ENCODE peak calls at places on chromosome 11, in six cellular contexts. A is A549, S is gastrocnemius medialis, E is OCI-LY7, T is tibial nerve, Z is cardiac muscle cell. V is an unnamed sample. For H3K4me1, the result is how much of the 10 kb centered on the place peaks cover.

GRCh38 chr11:59102259-59102765 is 4.7 kb upstream of the FAM111B start:
- DNase-seq in A (peak), S (no peak), E (peak), T (peak), Z (peak), V (no peak)

GRCh38 chr11:100759856-100760255 is 72.8 kb downstream of the ARHGAP42 start:
- DNase-seq in A (no peak), S (no peak), E (no peak), T (no peak), Z (no peak), V (no peak)

GRCh38 chr11:126359431-126360048 is 4.1 kb downstream of the ST3GAL4 start:
- DNase-seq in A (no peak), S (peak), E (no peak), T (peak), Z (peak), V (no peak)

GRCh38 chr11:67486481-67487195 is 3.8 kb downstream of the AIP start:
- DNase-seq in A (no peak), S (no peak), E (no peak), T (no peak), Z (no peak), V (no peak)

GRCh38 chr11:114232400-114233070 is 63.7 kb upstream of the NNMT start:
- DNase-seq in A (no peak), S (no peak), E (no peak), T (no peak), Z (no peak), V (no peak)

GRCh38 chr11:8813658-8814057 is 97.3 kb upstream of the AKIP1 start:
- DNase-seq in A (peak), S (peak), E (peak), T (peak), Z (peak), V (peak)

GRCh38 chr11:101129203-101129943 is at the start of gene PGR:
- DNase-seq in A (no peak), S (no peak), E (no peak), T (peak), Z (no peak), V (peak)

GRCh38 chr11:76203131-76203925 is 3.0 kb downstream of the WNT11 start:
- DNase-seq in A (no peak), S (no peak), E (no peak), T (no peak), Z (no peak), V (no peak)

GRCh38 chr11:71391786-71392185 is 56.4 kb downstream of the DHCR7 start:
- DNase-seq in A (no peak), S (no peak), E (no peak), T (no peak), Z (no peak), V (no peak)

GRCh38 chr11:110429614-110430266 is at the start of gene FDX1:
- DNase-seq in A (peak), S (peak), E (peak), T (peak), Z (peak), V (peak)

GRCh38 chr11:67670316-67671210 is 3.9 kb downstream of the ALDH3B2 start:
- DNase-seq in A (peak), S (no peak), E (no peak), T (no peak), Z (no peak), V (no peak)

GRCh38 chr11:40683010-40683409 is 776.4 kb downstream of the LRRC4C start:
- DNase-seq in A (no peak), S (no peak), E (no peak), T (no peak), Z (no peak), V (no peak)

GRCh38 chr11:21552910-21553309 is 640.0 kb upstream of the ANO5 start:
- DNase-seq in A (peak), S (no peak), E (no peak), T (no peak), Z (no peak), V (no peak)

GRCh38 chr11:69662021-69662698 is 13.0 kb downstream of the LTO1 start:
- DNase-seq in A (no peak), S (peak), E (no peak), T (no peak), Z (peak), V (no peak)

GRCh38 chr11:1554981-1555712 is 16.9 kb downstream of the DUSP8 start:
- DNase-seq in A (no peak), S (no peak), E (no peak), T (no peak), Z (no peak), V (no peak)

GRCh38 chr11:86066033-86066432 is 2.9 kb downstream of the PICALM start:
- DNase-seq in A (no peak), S (no peak), E (no peak), T (no peak), Z (no peak), V (no peak)

GRCh38 chr11:79626135-79626748 is 185.4 kb upstream of the TENM4 start:
- DNase-seq in A (no peak), S (no peak), E (no peak), T (no peak), Z (no peak), V (no peak)

GRCh38 chr11:78347956-78348355 is 69.7 kb downstream of the GAB2 start:
- DNase-seq in A (no peak), S (no peak), E (no peak), T (no peak), Z (no peak), V (no peak)

GRCh38 chr11:110972640-110973039 is 260.4 kb upstream of the ARHGAP20 start:
- DNase-seq in A (peak), S (no peak), E (no peak), T (no peak), Z (peak), V (no peak)

GRCh38 chr11:70575396-70576060 is 177.2 kb downstream of the CTTN start:
- DNase-seq in A (no peak), S (no peak), E (no peak), T (no peak), Z (no peak), V (no peak)

GRCh38 chr11:13944016-13944415 is 18.5 kb upstream of the SPON1 start:
- DNase-seq in A (no peak), S (no peak), E (no peak), T (no peak), Z (no peak), V (no peak)

GRCh38 chr11:63841554-63841953 is 2.6 kb downstream of the MARK2 start:
- DNase-seq in A (no peak), S (no peak), E (no peak), T (no peak), Z (peak), V (no peak)

GRCh38 chr11:86811637-86812321 is 11.4 kb downstream of the PRSS23 start:
- DNase-seq in A (peak), S (no peak), E (no peak), T (no peak), Z (peak), V (peak)

GRCh38 chr11:109041876-109042275 is 377.0 kb downstream of the DDX10 start:
- DNase-seq in A (no peak), S (no peak), E (no peak), T (no peak), Z (peak), V (no peak)

GRCh38 chr11:116601734-116602636 is 170.8 kb downstream of the BUD13 start:
- DNase-seq in A (no peak), S (no peak), E (no peak), T (no peak), Z (peak), V (peak)

GRCh38 chr11:73078631-73079030 is 63.5 kb downstream of the FCHSD2 start:
- DNase-seq in A (no peak), S (no peak), E (no peak), T (no peak), Z (no peak), V (no peak)

GRCh38 chr11:116052603-116053537 is 548.7 kb upstream of the CADM1 start:
- DNase-seq in A (no peak), S (no peak), E (no peak), T (no peak), Z (no peak), V (no peak)

GRCh38 chr11:122853971-122854446 is 15.7 kb downstream of the CRTAM start:
- DNase-seq in A (peak), S (no peak), E (peak), T (no peak), Z (peak), V (peak)

GRCh38 chr11:117946196-117946841 is 17.1 kb upstream of the TMPRSS13 start:
- DNase-seq in A (no peak), S (no peak), E (no peak), T (no peak), Z (no peak), V (no peak)

DNA sequence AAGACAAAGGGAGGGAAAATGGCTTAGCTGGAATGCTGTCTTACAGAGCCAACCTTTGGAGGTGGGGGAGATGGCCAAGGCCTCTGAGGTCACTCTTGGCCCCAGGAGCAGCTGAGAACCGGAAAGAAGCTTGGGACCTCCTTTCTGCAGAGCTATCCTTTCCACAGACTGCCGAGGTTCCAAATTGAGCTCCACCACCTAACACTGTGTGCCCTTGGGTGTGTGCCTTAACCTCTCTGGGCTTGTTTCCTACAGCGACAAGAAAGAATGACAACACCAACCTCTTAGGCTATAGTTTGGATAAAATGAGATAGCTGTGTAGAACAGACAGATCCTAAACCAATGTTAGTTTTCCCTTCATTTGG is 23.2 kb downstream of the RTN4RL2 start:
- DNase-seq in A (no peak), S (no peak), E (no peak), T (no peak), Z (no peak), V (no peak)
- H3K4me3 ChIP-seq in A (peak), S (no peak), E (peak), T (no peak), Z (no peak), V (no peak)

GRCh38 chr11:88801484-88802123 is 264.2 kb downstream of the GRM5 start:
- DNase-seq in A (no peak), S (no peak), E (no peak), T (no peak), Z (no peak), V (no peak)

GRCh38 chr11:88806410-88806809 is 259.4 kb downstream of the GRM5 start:
- DNase-seq in A (no peak), S (no peak), E (no peak), T (no peak), Z (no peak), V (no peak)

GRCh38 chr11:88810420-88811097 is 255.2 kb downstream of the GRM5 start:
- DNase-seq in A (no peak), S (no peak), E (no peak), T (no peak), Z (no peak), V (no peak)

DNA sequence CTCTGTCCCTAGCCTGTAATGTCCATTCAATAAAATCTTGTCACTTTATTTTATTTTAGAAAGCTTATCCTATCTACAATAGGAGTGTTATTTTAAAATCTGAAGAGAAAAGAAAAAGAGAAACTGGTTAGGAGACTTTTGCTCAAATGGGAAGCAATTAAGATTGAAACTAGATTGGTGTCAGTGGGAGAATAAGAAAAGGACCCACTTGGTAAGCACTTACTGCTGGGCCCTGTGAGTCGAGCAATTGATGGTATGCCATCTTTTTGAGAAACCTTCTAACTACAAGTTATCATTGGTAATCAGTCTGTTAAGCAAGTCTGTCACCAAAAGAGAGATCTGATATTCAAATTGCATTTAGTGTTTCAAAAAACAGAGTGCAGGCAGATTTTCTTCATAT is 258.4 kb downstream of the GRM5 start:
- DNase-seq in A (no peak), S (no peak), E (no peak), T (no peak), Z (no peak), V (no peak)
- H3K4me1 ChIP-seq in A (under half), S (under half), E (under half), T (under half), Z (under half), V (under half)

GRCh38 chr11:128565881-128566280 is 21.5 kb downstream of the ETS1 start:
- DNase-seq in A (no peak), S (no peak), E (no peak), T (no peak), Z (no peak), V (peak)

GRCh38 chr11:128563308-128563707 is 24.1 kb downstream of the ETS1 start:
- DNase-seq in A (no peak), S (no peak), E (no peak), T (no peak), Z (no peak), V (no peak)

GRCh38 chr11:128567130-128567529 is 20.2 kb downstream of the ETS1 start:
- DNase-seq in A (no peak), S (no peak), E (no peak), T (no peak), Z (no peak), V (no peak)

GRCh38 chr11:128563942-128564641 is 23.3 kb downstream of the ETS1 start:
- DNase-seq in A (no peak), S (no peak), E (peak), T (no peak), Z (no peak), V (no peak)

DNA sequence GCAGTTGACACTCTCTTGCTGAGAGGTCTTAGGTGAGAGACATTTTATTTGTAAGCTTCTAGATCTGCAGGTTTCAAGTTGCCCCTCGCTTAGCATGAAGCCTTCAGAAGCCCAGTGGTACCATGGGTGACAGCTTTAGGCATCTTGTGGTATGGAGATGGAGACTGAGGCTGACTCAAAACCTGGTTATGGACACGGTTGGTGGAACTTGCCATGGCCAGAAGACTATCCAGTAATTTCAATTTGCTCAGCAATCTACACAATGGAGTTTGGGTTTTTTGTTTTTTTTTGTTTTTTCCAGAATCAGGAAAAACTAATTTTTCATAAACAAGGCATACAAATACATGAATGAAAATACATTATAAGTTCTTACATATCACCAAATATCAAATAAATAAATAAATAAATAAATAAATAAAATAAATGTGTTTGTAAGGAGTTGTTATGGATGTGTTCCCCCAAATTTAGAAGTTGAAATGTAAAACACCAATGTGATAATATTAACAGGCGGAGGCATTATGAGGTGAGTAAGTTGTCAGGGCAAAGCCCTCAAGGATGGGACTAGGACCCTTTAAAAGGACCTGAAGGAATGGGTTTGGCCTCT is 22.6 kb downstream of the ETS1 start:
- DNase-seq in A (no peak), S (no peak), E (no peak), T (no peak), Z (no peak), V (no peak)
- H3K4me3 ChIP-seq in A (no peak), S (no peak), E (peak), T (no peak), Z (no peak), V (no peak)

DNA sequence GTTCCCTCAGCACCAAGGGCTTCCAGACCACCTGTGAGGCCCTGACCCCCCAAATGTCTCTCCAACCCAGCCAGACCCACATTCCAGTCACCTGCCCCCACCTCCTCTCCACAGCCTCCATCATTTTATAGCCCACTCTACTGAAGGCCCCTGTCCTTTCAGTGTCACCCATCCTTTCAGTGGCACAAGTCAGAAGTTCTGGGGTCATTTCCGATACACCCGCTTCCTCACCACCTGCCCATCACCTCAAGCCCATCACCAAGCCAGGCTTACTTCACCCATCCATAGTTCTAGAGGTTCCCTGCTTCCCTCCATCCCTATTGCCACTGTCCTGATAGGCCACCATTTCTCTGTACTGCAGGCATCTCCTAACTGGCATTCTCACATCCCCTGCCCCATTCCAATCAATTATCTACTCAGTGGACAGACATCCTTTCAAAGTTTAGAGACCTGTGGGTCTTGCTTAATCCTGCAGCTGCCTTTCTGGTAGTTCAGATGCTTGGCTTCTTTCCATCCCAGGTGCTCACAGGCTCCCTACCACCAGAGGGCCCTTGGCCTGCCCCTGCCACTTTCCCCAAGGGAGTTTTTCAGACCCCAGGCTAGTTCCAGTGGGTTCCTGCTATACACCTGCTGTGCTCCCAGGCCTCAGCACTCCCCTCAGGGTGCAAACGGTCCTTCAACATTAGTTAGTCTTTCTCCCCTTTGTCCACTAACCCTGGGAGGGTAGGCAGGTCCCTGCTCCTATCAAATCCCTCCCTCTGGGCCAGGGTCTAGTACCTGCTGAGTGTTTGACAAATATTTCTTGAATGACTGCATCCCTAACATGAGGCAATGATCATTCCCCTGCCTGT is 7.6 kb downstream of the KCNQ1OT1 start:
- DNase-seq in A (no peak), S (peak), E (peak), T (no peak), Z (no peak), V (peak)
- H3K4me1 ChIP-seq in A (under half), S (under half), E (under half), T (under half), Z (half or more), V (under half)

V was measured in Caco-2.